ENCODE peak calls at places on chromosomes 3 and 15, in four cellular contexts. B, K, D and S are unnamed samples. For H3K36me3, the result is how much of the 10 kb centered on the place peaks cover.

GRCh38 chr3:72344256-72345046 is 503.8 kb downstream of the SHQ1 start:
- DNase-seq in B (no peak), K (no peak), D (no peak), S (no peak)

GRCh38 chr15:58903232-58903631 is 30.2 kb downstream of the SLTM start:
- DNase-seq in B (peak), K (peak), D (no peak), S (no peak)

GRCh38 chr3:141393151-141394076 is 25.1 kb downstream of the ZBTB38 start:
- DNase-seq in B (no peak), K (peak), D (no peak), S (peak)

GRCh38 chr3:110625126-110625798 is 446.4 kb upstream of the NECTIN3 start:
- DNase-seq in B (no peak), K (peak), D (no peak), S (no peak)

GRCh38 chr15:89052474-89052873 is 35.8 kb upstream of the ABHD2 start:
- DNase-seq in B (peak), K (peak), D (peak), S (no peak)

GRCh38 chr3:186871403-186871924 is 29.0 kb downstream of the ADIPOQ start:
- DNase-seq in B (no peak), K (no peak), D (no peak), S (no peak)

GRCh38 chr3:8712045-8712870 is 21.3 kb upstream of the CAV3 start:
- DNase-seq in B (peak), K (peak), D (no peak), S (no peak)

GRCh38 chr3:46542801-46543201 is 23.3 kb downstream of the LRRC2 start:
- DNase-seq in B (no peak), K (no peak), D (peak), S (no peak)

GRCh38 chr3:177334803-177335202 is 137.5 kb upstream of the TBL1XR1 start:
- DNase-seq in B (no peak), K (no peak), D (no peak), S (no peak)

GRCh38 chr3:160602259-160602658 is 36.9 kb upstream of the KPNA4 start:
- DNase-seq in B (no peak), K (no peak), D (no peak), S (no peak)

GRCh38 chr15:26628879-26629529 is 143.9 kb downstream of the GABRB3 start:
- DNase-seq in B (peak), K (peak), D (no peak), S (no peak)

GRCh38 chr3:119181765-119182164 is 8.4 kb downstream of the UPK1B start:
- DNase-seq in B (no peak), K (peak), D (no peak), S (no peak)

GRCh38 chr15:85607842-85608241 is 186.9 kb downstream of the KLHL25 start:
- DNase-seq in B (peak), K (peak), D (no peak), S (no peak)

GRCh38 chr3:96996009-96996408 is 181.6 kb downstream of the EPHA6 start:
- DNase-seq in B (no peak), K (no peak), D (no peak), S (no peak)

GRCh38 chr3:58531555-58531954 is 5.4 kb downstream of the ACOX2 start:
- DNase-seq in B (no peak), K (no peak), D (no peak), S (no peak)

GRCh38 chr3:195128255-195129071 is 142.5 kb downstream of the XXYLT1 start:
- DNase-seq in B (peak), K (no peak), D (no peak), S (no peak)

GRCh38 chr3:115627180-115628074 is 4.1 kb downstream of the GAP43 start:
- DNase-seq in B (no peak), K (no peak), D (no peak), S (no peak)

GRCh38 chr15:88018865-88019626 is 237.5 kb downstream of the NTRK3 start:
- DNase-seq in B (no peak), K (peak), D (no peak), S (no peak)

GRCh38 chr3:31873254-31873653 is 107.8 kb downstream of the OSBPL10 start:
- DNase-seq in B (peak), K (no peak), D (no peak), S (no peak)

GRCh38 chr3:21750291-21750690 is 719 bp downstream of the ZNF385D start:
- DNase-seq in B (peak), K (no peak), D (no peak), S (no peak)

DNA sequence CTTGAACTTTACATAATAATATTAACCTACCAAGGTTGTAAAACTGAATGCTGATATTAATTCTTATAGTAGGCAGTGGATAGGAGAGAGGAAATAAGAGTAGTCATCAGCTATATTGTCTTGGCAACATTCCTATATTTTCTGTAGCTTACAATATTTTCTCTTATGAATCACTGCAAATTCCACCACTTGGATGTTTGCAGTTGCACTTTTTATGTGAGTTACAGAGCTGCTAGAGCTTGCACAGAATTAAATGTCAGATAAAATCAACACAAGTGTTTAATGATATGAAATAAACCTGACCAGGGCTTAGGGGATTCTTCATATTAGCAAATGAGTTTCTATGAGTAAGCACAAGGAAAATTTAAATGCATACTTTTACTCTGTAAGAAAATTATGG is 1710.1 kb downstream of the SI start:
- DNase-seq in B (no peak), K (no peak), D (no peak), S (no peak)
- H2AFZ ChIP-seq in B (no peak), K (no peak), D (no peak), S (no peak)

GRCh38 chr3:197292083-197293042 is 6.0 kb downstream of the DLG1 start:
- DNase-seq in B (no peak), K (no peak), D (no peak), S (no peak)
- H3K36me3 ChIP-seq in B (under half), K (under half), D (half or more), S (half or more)

DNA sequence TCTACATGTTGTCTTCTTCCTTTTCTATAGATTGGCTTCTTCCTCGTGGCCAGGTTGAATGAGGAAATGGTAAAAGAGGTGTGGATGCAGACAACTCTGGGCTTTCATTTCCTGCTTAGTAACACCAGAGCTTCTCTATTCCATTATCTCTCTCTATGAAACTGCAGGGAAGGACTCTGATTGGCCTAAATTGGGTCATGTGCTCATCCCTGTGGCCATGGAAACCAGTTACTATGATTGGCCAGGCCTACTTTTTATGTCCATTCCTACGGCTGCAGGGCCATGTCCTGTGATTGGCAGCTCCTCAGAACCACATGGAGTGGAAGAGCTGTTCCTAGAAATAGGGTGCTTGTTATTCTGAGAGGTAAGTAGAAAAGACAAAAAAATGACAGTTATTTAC is 486.9 kb upstream of the ADAMTS9 start:
- DNase-seq in B (no peak), K (no peak), D (no peak), S (no peak)
- H2AFZ ChIP-seq in B (no peak), K (no peak), D (no peak), S (no peak)

GRCh38 chr3:4688411-4688810 is 195.3 kb downstream of the ITPR1 start:
- DNase-seq in B (no peak), K (peak), D (no peak), S (no peak)
- H3K36me3 ChIP-seq in B (under half), K (under half), D (under half), S (under half)

DNA sequence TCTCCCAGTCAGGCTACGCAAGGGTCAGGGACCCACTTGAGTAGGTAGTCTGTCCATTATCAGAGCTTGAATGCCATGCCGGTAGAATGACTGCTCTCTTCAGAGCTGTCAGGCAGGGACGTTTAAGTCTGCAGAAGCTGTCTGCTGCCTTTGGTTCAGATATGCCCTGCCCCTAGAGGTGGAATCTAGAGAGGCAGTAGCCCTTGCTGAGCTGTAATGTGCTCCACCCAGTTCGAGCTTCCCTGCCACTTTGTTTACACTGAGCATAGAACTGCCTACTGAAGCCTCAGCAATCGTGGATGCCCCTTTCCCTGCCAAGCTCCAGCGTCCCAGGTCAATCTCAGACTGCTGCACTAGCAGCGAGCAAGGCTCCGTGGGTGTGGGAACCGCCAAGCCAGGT is 57.5 kb upstream of the SETMAR start:
- DNase-seq in B (no peak), K (no peak), D (no peak), S (no peak)
- H2AFZ ChIP-seq in B (no peak), K (no peak), D (no peak), S (no peak)

DNA sequence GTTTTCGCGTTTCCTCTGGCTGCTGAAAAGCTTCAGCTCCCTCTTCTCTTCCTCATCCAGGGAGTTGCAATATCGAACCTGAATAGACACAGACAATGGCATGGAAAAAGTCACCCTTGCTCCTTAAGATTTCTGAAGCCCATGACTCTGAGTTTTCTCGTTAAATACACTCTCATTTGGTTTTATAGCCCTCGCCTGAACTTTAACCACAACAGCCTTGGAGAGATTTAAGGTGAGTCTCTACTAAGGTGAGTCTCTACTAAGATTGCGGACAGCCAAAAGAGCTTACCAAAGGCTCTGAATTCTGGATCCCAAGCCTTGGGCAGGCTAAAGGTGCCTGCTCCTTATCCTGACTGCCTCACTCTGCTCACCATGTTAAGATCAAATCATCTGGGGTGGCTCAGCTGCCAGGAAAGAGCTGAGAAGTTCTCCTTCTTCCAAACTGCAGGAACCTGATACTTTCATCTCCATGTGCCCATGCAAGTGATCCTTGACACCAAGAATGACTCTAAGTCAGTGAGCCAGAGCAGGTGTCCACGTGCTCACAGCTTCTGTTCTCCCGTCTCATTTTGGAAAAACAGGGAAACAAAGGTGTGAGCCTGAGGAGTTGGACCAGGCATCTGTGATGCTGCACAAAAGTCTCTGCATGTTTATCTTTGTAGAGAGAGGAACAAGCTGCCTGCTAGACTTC is 65.1 kb downstream of the PRICKLE2 start:
- DNase-seq in B (no peak), K (no peak), D (no peak), S (no peak)
- H3K36me3 ChIP-seq in B (under half), K (under half), D (under half), S (under half)

DNA sequence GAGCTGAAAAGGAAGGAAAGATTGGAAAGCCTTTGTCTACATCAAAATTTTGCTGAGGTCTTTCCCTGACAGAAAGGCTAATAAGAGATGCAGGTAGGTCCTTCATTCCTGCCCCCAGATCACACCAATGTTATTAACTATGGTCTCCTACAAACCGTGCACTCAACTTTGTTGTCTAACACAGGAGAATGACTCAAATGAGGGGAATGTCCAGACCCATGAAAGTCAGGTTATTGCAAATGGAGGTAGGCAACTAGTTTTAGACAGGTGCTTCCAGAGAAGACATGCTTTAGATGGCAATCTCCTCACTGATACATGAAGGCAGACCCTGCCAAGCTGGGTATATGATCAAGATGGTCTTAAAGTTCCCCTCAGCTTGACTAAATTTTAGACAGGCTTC is 51.0 kb downstream of the NFKBIZ start:
- DNase-seq in B (no peak), K (peak), D (no peak), S (no peak)
- H2AFZ ChIP-seq in B (no peak), K (no peak), D (no peak), S (no peak)

DNA sequence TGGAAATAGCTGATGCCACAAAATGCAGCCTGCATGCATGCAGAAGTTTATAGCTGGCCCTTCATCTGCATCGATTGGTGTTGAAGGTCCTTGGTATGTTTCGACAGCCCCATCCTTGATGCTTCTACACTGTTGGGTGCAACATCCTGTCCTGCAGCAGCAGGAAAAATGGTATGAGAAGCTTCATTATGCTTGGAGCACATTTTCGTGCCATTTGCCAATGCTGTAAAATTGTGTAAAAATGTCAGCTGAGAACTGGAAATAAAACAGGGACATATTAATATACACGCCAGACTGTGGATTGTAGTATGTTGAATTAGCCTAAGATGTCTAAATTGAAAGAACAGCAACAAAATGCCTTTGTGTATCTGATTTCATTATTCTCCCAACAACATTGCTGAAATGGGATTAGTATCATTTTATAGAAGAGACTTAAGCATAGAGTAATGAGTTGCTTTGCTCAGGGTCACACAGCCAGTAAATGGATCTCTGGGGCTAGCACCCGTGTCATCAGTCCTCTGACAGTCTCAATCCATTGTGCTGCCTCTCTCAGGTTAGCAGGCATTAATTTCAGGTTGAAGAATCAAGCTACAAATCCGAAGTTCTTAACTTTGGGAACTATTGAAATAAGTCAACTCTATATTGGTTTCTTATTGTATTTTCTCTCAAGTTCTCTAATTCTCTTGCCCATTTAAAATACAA is 189.4 kb downstream of the MBNL1 start:
- DNase-seq in B (no peak), K (no peak), D (no peak), S (no peak)
- H3K36me3 ChIP-seq in B (under half), K (under half), D (half or more), S (half or more)